ENCODE peak calls at places on chromosomes 12 and 14, in six cellular contexts. T, C, D, I, Y and Z are unnamed samples.

GRCh38 chr12:59086124-59086523 is 165.8 kb upstream of the LRIG3 start:
- DNase-seq in T (no peak), I (no peak), D (no peak), Y (no peak), C (no peak), Z (no peak)

GRCh38 chr12:104748790-104749189 is 209.3 kb downstream of the SLC41A2 start:
- DNase-seq in Y (no peak), I (no peak), C (no peak), D (no peak), T (no peak), Z (no peak)

GRCh38 chr14:70902186-70902585 is 5.1 kb upstream of the PCNX1 start:
- DNase-seq in C (no peak), T (no peak), D (no peak), I (no peak), Y (no peak), Z (no peak)

GRCh38 chr12:38771871-38772270 is 133.5 kb downstream of the CPNE8 start:
- DNase-seq in T (no peak), C (no peak), Y (no peak), I (peak), D (peak), Z (no peak)

GRCh38 chr14:92589213-92589852 is 75.8 kb downstream of the RIN3 start:
- DNase-seq in Y (no peak), C (no peak), I (no peak), D (peak), T (no peak), Z (peak)

GRCh38 chr12:47973870-47974269 is 10.5 kb downstream of the TMEM106C start:
- DNase-seq in Y (no peak), T (no peak), C (no peak), I (no peak), D (no peak), Z (no peak)

GRCh38 chr14:77027538-77028383 is 747 bp downstream of the IRF2BPL start:
- DNase-seq in T (peak), C (peak), Y (peak), D (peak), I (peak), Z (peak)

GRCh38 chr14:101907619-101908018 is 56.8 kb upstream of the DYNC1H1 start:
- DNase-seq in I (no peak), Y (no peak), T (no peak), C (no peak), D (no peak), Z (no peak)

GRCh38 chr12:585062-586061 is 77.9 kb downstream of the NINJ2 start:
- DNase-seq in C (peak), T (no peak), D (no peak), I (no peak), Y (no peak), Z (no peak)

GRCh38 chr14:77133718-77134338 is 7.8 kb downstream of the ZDHHC22 start:
- DNase-seq in Y (no peak), C (peak), D (peak), I (peak), T (peak), Z (no peak)

GRCh38 chr12:56146492-56147460 is 5.6 kb upstream of the MYL6B start:
- DNase-seq in Y (no peak), I (no peak), C (no peak), T (no peak), D (no peak), Z (no peak)

GRCh38 chr14:55448146-55448614 is 7.8 kb upstream of the TBPL2 start:
- DNase-seq in C (no peak), T (no peak), I (peak), D (no peak), Y (peak), Z (no peak)